ENCODE peak calls at places on chromosome 17, in four cellular contexts. I, F, T and Y are unnamed samples.

GRCh38 chr17:46726106-46726670 is 92.3 kb downstream of the WNT3 start:
- DNase-seq in I (no peak), F (no peak), T (no peak), Y (no peak)

GRCh38 chr17:41492771-41493170 is 3.1 kb upstream of the KRT36 start:
- DNase-seq in I (no peak), F (peak; percentile 49), T (no peak), Y (no peak)

GRCh38 chr17:73798111-73798748 is 154.0 kb upstream of the SDK2 start:
- DNase-seq in I (no peak), F (peak; percentile 100), T (no peak), Y (no peak)

GRCh38 chr17:7042507-7043194 is 1.2 kb downstream of the SLC16A11 start:
- DNase-seq in I (no peak), F (no peak), T (peak; percentile 75), Y (no peak)

GRCh38 chr17:29760771-29761682 is 138.3 kb upstream of the CORO6 start:
- DNase-seq in I (peak; percentile 55), F (peak; percentile 60), T (peak; percentile 82), Y (no peak)

GRCh38 chr17:45425125-45425983 is 7.3 kb downstream of the ARHGAP27 start:
- DNase-seq in I (no peak), F (peak; percentile 99), T (peak; percentile 82), Y (peak; percentile 79)

GRCh38 chr17:2755941-2756724 is 6.7 kb upstream of the CCDC92B start:
- DNase-seq in I (no peak), F (no peak), T (peak; percentile 88), Y (no peak)

GRCh38 chr17:1764274-1764673 is 2.4 kb downstream of the SERPINF1 start:
- DNase-seq in I (no peak), F (no peak), T (no peak), Y (no peak)

DNA sequence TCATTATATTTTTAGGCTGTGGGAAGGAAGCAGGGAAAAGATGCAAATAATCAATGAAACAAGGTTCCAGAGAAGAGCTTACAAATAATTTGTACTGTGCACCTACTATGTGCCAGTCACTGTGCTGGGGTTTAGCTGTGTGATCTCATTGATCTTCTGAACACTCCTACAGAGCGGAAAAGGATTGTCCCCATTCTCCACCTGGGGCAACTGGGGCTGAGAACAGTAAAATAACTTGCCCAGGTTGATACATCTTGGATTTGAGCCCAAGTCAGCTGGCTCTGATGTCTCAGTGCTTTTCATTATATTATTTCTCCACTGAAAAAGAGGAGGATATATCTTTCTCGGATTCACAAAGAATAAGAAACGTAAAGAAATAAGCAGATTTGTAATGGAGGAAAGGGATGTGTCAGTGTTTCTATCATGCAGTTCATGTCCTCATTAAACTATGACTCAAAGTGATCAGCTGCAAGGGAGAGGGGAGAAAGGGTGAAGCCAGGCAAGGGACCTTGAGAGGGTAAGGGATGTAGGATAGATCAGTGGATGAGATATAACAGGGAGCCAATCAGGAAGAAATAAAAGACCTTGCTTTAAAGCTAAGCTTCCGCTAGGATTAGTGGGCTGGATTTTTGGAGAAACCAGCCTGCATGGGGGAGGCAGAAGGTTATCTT is 143.6 kb upstream of the NOL11 start:
- DNase-seq in I (no peak), F (no peak), T (no peak), Y (no peak)
- H3K4me3 ChIP-seq in I (peak overlapping the region; percentile 68), F (no peak overlapping the region), T (no peak overlapping the region), Y (no peak overlapping the region)

GRCh38 chr17:81713556-81714411 is 1.7 kb downstream of the SLC25A10 start:
- DNase-seq in I (no peak), F (peak; percentile 74), T (no peak), Y (no peak)
- H3K9ac ChIP-seq in I (no peak overlapping the region), F (peak overlapping the region; percentile 93), T (peak overlapping the region; percentile 50), Y (peak overlapping the region; percentile 96)

DNA sequence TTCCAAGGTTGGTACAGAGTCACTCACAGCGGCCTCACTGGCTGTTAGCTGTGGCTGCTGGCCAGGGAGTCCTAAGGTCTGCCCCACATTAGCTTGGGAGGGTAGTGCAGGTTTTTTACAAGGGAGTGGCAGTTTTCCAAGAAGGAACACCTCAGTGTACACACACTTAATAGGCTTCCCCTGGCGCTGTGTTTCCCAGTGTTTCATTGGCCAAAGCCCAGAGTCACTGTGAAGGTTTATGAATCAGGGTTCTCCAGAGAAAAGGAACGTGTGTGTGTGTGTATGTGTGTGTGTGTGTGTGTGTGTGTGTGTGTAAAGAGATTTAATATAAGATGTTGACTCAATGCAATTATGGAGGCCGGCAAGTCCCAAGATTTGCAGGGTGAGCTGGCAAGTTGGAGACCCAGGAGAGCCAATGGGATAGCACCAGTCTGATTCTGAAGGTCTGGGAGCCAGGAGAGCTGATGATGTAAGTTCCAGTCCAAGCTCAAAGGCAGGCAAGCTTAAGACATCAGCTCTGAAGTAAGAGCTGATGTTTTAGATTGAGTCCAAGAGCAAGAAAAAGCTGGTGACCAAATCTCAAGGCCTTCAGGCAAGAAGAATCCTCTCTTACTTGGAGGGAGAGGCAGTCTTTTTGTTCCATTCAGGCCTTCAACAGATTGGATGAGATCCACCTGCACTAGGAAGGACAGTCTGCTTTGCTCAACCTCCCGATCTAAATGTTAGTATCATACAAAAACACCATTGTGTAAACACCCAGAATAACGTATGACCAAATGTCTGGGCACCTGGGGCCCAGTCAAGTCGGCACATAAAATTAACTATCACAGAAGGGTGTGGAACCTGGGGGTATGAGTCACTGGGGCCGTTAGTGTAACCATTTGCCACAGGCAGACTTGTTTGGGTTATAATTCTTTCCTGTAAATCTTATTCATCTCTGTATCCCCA is 206.8 kb downstream of the PRKCA start:
- DNase-seq in I (no peak), F (no peak), T (no peak), Y (no peak)
- TF ChIP-seq SUZ12 in I (no peak), F (no peak), T (no peak), Y (no peak)

DNA sequence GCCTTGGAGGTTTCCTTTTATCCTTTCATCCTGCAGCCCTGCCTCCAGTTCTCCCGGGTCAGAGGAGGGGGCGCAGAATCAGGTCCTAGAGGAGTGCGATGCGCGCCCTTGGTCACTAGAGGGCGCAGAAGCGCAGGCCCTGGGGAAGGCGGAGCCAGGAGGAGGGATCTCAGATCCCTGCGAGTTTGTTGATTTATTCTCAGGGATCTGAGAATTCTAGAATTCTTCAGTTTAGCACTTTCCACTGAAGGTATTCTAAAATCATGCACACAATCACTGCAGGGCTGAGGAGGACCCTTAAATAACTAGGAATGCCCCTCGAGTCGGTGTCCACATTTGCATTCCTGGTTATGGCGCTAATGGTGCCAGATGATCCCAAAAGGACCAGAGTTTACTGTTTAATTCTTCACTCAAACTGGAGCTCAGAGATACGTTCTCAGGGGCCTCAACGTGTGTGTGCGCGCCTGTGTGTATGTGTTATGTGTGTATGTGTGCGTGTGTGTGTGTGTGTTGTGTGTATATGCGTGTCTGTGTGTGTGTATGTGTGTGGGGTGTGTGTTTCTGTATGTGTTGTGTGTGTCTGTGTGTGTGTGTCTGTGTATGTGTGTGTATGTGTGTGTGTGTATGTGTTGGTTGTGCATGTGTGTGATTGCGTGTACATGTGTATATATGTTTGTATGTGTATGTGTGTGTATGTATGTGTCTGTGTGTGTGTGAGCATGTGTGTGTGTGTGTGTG is 6.9 kb upstream of the ELAC2 start:
- DNase-seq in I (no peak), F (peak; percentile 55), T (peak; percentile 92), Y (no peak)
- H3K4me3 ChIP-seq in I (no peak overlapping the region), F (peak overlapping the region; percentile 44), T (peak overlapping the region; percentile 40), Y (no peak overlapping the region)

GRCh38 chr17:28729950-28730330 is 1.4 kb downstream of the NEK8 start:
- DNase-seq in I (no peak), F (no peak), T (no peak), Y (no peak)

GRCh38 chr17:28737316-28737715 is 6.5 kb upstream of the TRAF4 start:
- DNase-seq in I (no peak), F (no peak), T (no peak), Y (no peak)

GRCh38 chr17:28734712-28735241 is 6.2 kb downstream of the NEK8 start:
- DNase-seq in I (no peak), F (no peak), T (no peak), Y (no peak)

GRCh38 chr17:28735242-28735722 is 6.7 kb downstream of the NEK8 start:
- DNase-seq in I (no peak), F (no peak), T (no peak), Y (no peak)

GRCh38 chr17:28733346-28733745 is 4.8 kb downstream of the NEK8 start:
- DNase-seq in I (no peak), F (no peak), T (no peak), Y (no peak)
- H3K9ac ChIP-seq in I (no peak overlapping the region), F (no peak overlapping the region), T (no peak overlapping the region), Y (no peak overlapping the region)

DNA sequence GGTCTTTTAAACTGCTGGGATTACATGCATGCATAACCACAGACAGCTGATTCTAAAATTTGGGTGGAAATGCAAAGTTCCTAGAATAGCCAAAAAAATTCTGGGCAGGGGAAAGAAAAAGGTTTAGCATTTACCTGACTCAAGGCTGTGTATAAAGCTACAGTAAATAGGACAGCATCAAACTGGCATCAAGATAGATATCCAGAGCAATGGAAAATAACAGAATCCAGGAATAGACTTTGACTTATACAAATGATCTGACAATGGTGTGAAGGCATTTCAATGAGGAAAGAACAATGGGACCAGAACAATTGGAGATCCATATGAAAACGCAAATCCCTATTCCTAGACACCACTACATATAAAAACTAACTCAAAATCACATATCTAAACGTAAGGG is 12.9 kb downstream of the ANKFY1 start:
- DNase-seq in I (no peak), F (no peak), T (no peak), Y (no peak)
- TF ChIP-seq SUZ12 in I (no peak), F (no peak), T (no peak), Y (no peak)